ENCODE peak calls at places on chromosomes 2 and 18, in four cellular contexts. M is HTR-8/SVneo, P is ELF-1, B is AG04450. O is an unnamed sample.

GRCh38 chr2:207987025-207987716 is 38.2 kb downstream of the PLEKHM3 start:
- DNase-seq in M (no peak), P (no peak), B (no peak), O (no peak)

GRCh38 chr2:31263636-31264190 is 29.8 kb downstream of the EHD3 start:
- DNase-seq in M (no peak), P (no peak), B (no peak), O (no peak)

GRCh38 chr2:74690571-74690970 is 36.5 kb downstream of the SEMA4F start:
- DNase-seq in M (peak), P (peak), B (peak), O (no peak)

GRCh38 chr2:28869494-28870145 is 489 bp downstream of the TRMT61B start:
- DNase-seq in M (peak), P (no peak), B (no peak), O (no peak)

GRCh38 chr18:49813071-49813320 is 337 bp downstream of the ACAA2 start:
- DNase-seq in M (no peak), P (peak), B (no peak), O (no peak)

GRCh38 chr2:118763797-118764196 is 83.7 kb downstream of the EN1 start:
- DNase-seq in M (no peak), P (peak), B (no peak), O (no peak)

GRCh38 chr2:176553685-176554106 is 284.5 kb downstream of the MTX2 start:
- DNase-seq in M (peak), P (peak), B (no peak), O (no peak)

GRCh38 chr2:3399403-3399802 is 19.9 kb downstream of the TRAPPC12 start:
- DNase-seq in M (no peak), P (peak), B (no peak), O (no peak)

GRCh38 chr18:77320960-77321559 is 71.4 kb downstream of the GALR1 start:
- DNase-seq in M (no peak), P (no peak), B (no peak), O (no peak)

GRCh38 chr18:76544511-76545350 is 49.7 kb upstream of the ZNF516 start:
- DNase-seq in M (no peak), P (peak), B (no peak), O (no peak)

GRCh38 chr2:63301481-63301880 is 250.9 kb downstream of the OTX1 start:
- DNase-seq in M (no peak), P (no peak), B (no peak), O (no peak)

GRCh38 chr2:95215018-95215612 is 7.8 kb downstream of the ZNF892 start:
- DNase-seq in M (no peak), P (no peak), B (no peak), O (no peak)

GRCh38 chr2:145068509-145068908 is 548.6 kb upstream of the ZEB2 start:
- DNase-seq in M (no peak), P (no peak), B (no peak), O (no peak)

GRCh38 chr18:23529597-23529996 is 26.3 kb downstream of the RMC1 start:
- DNase-seq in M (peak), P (no peak), B (no peak), O (no peak)

GRCh38 chr2:60450488-60450887 is 103.0 kb downstream of the BCL11A start:
- DNase-seq in M (no peak), P (no peak), B (no peak), O (no peak)

GRCh38 chr2:217331577-217332139 is 471.8 kb upstream of the TNP1 start:
- DNase-seq in M (peak), P (peak), B (peak), O (no peak)

GRCh38 chr2:120132190-120132589 is 91.0 kb downstream of the TMEM185B start:
- DNase-seq in M (peak), P (no peak), B (no peak), O (no peak)

GRCh38 chr18:55907352-55908045 is 319.5 kb upstream of the TCF4 start:
- DNase-seq in M (no peak), P (no peak), B (no peak), O (no peak)

GRCh38 chr2:67790622-67791021 is 272.2 kb downstream of the C1D start:
- DNase-seq in M (peak), P (no peak), B (peak), O (no peak)